ENCODE peak calls at places on chromosome 13, in four cellular contexts. M is Caki2; C is stimulated activated CD4-positive, alpha-beta T cell treated with anti-CD3 and anti-CD28 coated beads, Interleukin-2, amount 100 ng/mL, for 48 hours; K is stimulated activated CD8-positive, alpha-beta memory T cell treated with anti-CD3 and anti-CD28 coated beads, Interleukin-7, amount 100 ng/mL, for 24 hours. I is an unnamed sample.

GRCh38 chr13:29817604-29818378 is 32.6 kb downstream of the UBL3 start:
- DNase-seq in M (no peak), C (no peak), K (no peak), I (no peak)

GRCh38 chr13:29464105-29464679 is 131.3 kb downstream of the SLC7A1 start:
- DNase-seq in M (no peak), C (no peak), K (no peak), I (no peak)

GRCh38 chr13:103236213-103236612 is 170.0 kb upstream of the SLC10A2 start:
- DNase-seq in M (no peak), C (no peak), K (no peak), I (no peak)

GRCh38 chr13:99307648-99308339 is 595 bp upstream of the GPR183 start:
- DNase-seq in M (peak; percentile 37), C (peak; percentile 60), K (peak; percentile 55), I (peak; percentile 75)

GRCh38 chr13:76723551-76724232 is 162.5 kb downstream of the KCTD12 start:
- DNase-seq in M (no peak), C (no peak), K (no peak), I (no peak)

GRCh38 chr13:48730971-48731658 is 77.4 kb downstream of the CYSLTR2 start:
- DNase-seq in M (no peak), C (no peak), K (no peak), I (no peak)

GRCh38 chr13:95535243-95535642 is 17.3 kb upstream of the CLDN10 start:
- DNase-seq in M (peak; percentile 90), C (no peak), K (no peak), I (peak; percentile 91)

GRCh38 chr13:52809310-52809769 is 39.1 kb downstream of the PCDH8 start:
- DNase-seq in M (peak; percentile 85), C (peak; percentile 44), K (no peak), I (peak; percentile 49)

GRCh38 chr13:39676315-39676876 is 20.9 kb downstream of the COG6 start:
- DNase-seq in M (no peak), C (no peak), K (no peak), I (peak; percentile 11)

GRCh38 chr13:100461309-100462035 is 127.1 kb downstream of the GGACT start:
- DNase-seq in M (no peak), C (no peak), K (no peak), I (no peak)

GRCh38 chr13:40077396-40078027 is 422.1 kb downstream of the COG6 start:
- DNase-seq in M (no peak), C (no peak), K (no peak), I (peak; percentile 14)

GRCh38 chr13:34011552-34012085 is 193.7 kb downstream of the RFC3 start:
- DNase-seq in M (no peak), C (no peak), K (no peak), I (no peak)

GRCh38 chr13:50015263-50015662 is at the start of gene KCNRG:
- DNase-seq in M (peak; percentile 14), C (no peak), K (no peak), I (no peak)

GRCh38 chr13:30702006-30702405 is 33.3 kb upstream of the ALOX5AP start:
- DNase-seq in M (no peak), C (no peak), K (no peak), I (no peak)

GRCh38 chr13:77390391-77390790 is 63.5 kb upstream of the MYCBP2 start:
- DNase-seq in M (no peak), C (no peak), K (no peak), I (no peak)

GRCh38 chr13:102484329-102484728 is 82.5 kb upstream of the FGF14 start:
- DNase-seq in M (peak; percentile 0), C (no peak), K (no peak), I (no peak)

GRCh38 chr13:59356607-59357006 is 807.1 kb downstream of the DIAPH3 start:
- DNase-seq in M (no peak), C (no peak), K (no peak), I (no peak)

GRCh38 chr13:29154390-29154789 is 334.3 kb downstream of the MTUS2 start:
- DNase-seq in M (no peak), C (no peak), K (no peak), I (no peak)

GRCh38 chr13:39789451-39789850 is 134.0 kb downstream of the COG6 start:
- DNase-seq in M (no peak), C (no peak), K (no peak), I (no peak)

GRCh38 chr13:28237944-28238343 is 99.6 kb downstream of the PAN3 start:
- DNase-seq in M (no peak), C (no peak), K (no peak), I (no peak)

GRCh38 chr13:62110079-62110478 is 694.4 kb upstream of the PCDH20 start:
- DNase-seq in M (no peak), C (no peak), K (no peak), I (no peak)

GRCh38 chr13:112768795-112769411 is 79.1 kb downstream of the ATP11A start:
- DNase-seq in M (no peak), C (no peak), K (no peak), I (no peak)

GRCh38 chr13:46570273-46570672 is 17.3 kb downstream of the LRCH1 start:
- DNase-seq in M (no peak), C (no peak), K (no peak), I (no peak)

GRCh38 chr13:101398920-101399319 is 17.4 kb downstream of the NALCN start:
- DNase-seq in M (no peak), C (no peak), K (no peak), I (peak; percentile 55)

GRCh38 chr13:105991622-105992254 is 543.7 kb downstream of the EFNB2 start:
- DNase-seq in M (no peak), C (no peak), K (no peak), I (peak; percentile 56)

GRCh38 chr13:99996177-99996705 is 14.7 kb downstream of the ZIC2 start:
- DNase-seq in M (no peak), C (no peak), K (no peak), I (no peak)

GRCh38 chr13:89457977-89458376 is 1786.8 kb downstream of the SLITRK5 start:
- DNase-seq in M (peak; percentile 51), C (no peak), K (no peak), I (peak; percentile 89)

GRCh38 chr13:26811636-26812035 is 51.0 kb upstream of the GPR12 start:
- DNase-seq in M (no peak), C (no peak), K (no peak), I (no peak)

GRCh38 chr13:102773441-102774209 is at the start of gene TEX30:
- DNase-seq in M (peak; percentile 85), C (peak; percentile 86), K (peak; percentile 68), I (peak; percentile 61)

GRCh38 chr13:101611491-101612475 is 159.3 kb downstream of the ITGBL1 start:
- DNase-seq in M (no peak), C (no peak), K (no peak), I (no peak)